ENCODE peak calls at places on chromosomes 4 and X, in five cellular contexts. Z, P, I, T and S are unnamed samples.

GRCh38 chr4:143355540-143356217 is 19.0 kb downstream of the GAB1 start:
- DNase-seq in Z (no peak), P (no peak), I (no peak), T (peak), S (no peak)

GRCh38 chrX:134803551-134804183 is 145.4 kb upstream of the PLAC1 start:
- DNase-seq in Z (no peak), P (no peak), I (no peak), T (no peak), S (no peak)

GRCh38 chrX:38041237-38041636 is 34.9 kb downstream of the SYTL5 start:
- DNase-seq in Z (no peak), P (no peak), I (no peak), T (no peak), S (no peak)

GRCh38 chr4:47718691-47719090 is 119.2 kb downstream of the CORIN start:
- DNase-seq in Z (no peak), P (no peak), I (no peak), T (peak), S (no peak)

GRCh38 chr4:149164282-149164681 is 651.4 kb downstream of the IQCM start:
- DNase-seq in Z (no peak), P (no peak), I (peak), T (peak), S (no peak)

GRCh38 chr4:72319596-72319995 is 249.4 kb downstream of the ADAMTS3 start:
- DNase-seq in Z (no peak), P (no peak), I (no peak), T (peak), S (no peak)

GRCh38 chr4:182297659-182298058 is 54.5 kb downstream of the TENM3 start:
- DNase-seq in Z (no peak), P (no peak), I (no peak), T (no peak), S (no peak)

GRCh38 chrX:3393581-3394111 is 47.2 kb upstream of the MXRA5 start:
- DNase-seq in Z (no peak), P (no peak), I (peak), T (no peak), S (no peak)

GRCh38 chr4:17490575-17491059 is 21.3 kb downstream of the QDPR start:
- DNase-seq in Z (no peak), P (no peak), I (no peak), T (no peak), S (no peak)

GRCh38 chr4:29578329-29578728 is 1141.8 kb upstream of the PCDH7 start:
- DNase-seq in Z (no peak), P (no peak), I (no peak), T (no peak), S (no peak)

GRCh38 chr4:145380123-145380522 is 101.5 kb upstream of the SMAD1 start:
- DNase-seq in Z (no peak), P (no peak), I (no peak), T (no peak), S (no peak)

GRCh38 chrX:57137481-57137880 is 284 bp upstream of the SPIN2A start:
- DNase-seq in Z (no peak), P (no peak), I (no peak), T (peak), S (no peak)

GRCh38 chr4:6087669-6088068 is 69.4 kb upstream of the C4orf50 start:
- DNase-seq in Z (no peak), P (no peak), I (peak), T (peak), S (peak)

GRCh38 chr4:6549445-6549844 is 25.5 kb upstream of the MAN2B2 start:
- DNase-seq in Z (no peak), P (no peak), I (peak), T (no peak), S (peak)

GRCh38 chr4:111943796-111944203 is 201.5 kb upstream of the FAM241A start:
- DNase-seq in Z (peak), P (peak), I (peak), T (peak), S (peak)

GRCh38 chr4:1655676-1656075 is 28.4 kb downstream of the FAM53A start:
- DNase-seq in Z (no peak), P (no peak), I (no peak), T (no peak), S (no peak)

GRCh38 chr4:89129080-89129640 is 17.8 kb downstream of the TIGD2 start:
- DNase-seq in Z (no peak), P (no peak), I (no peak), T (peak), S (no peak)

GRCh38 chrX:37803057-37803456 is 23.2 kb downstream of the CYBB start:
- DNase-seq in Z (no peak), P (no peak), I (no peak), T (no peak), S (no peak)

GRCh38 chrX:11759172-11759460 is 1.1 kb downstream of the MSL3 start:
- DNase-seq in Z (no peak), P (no peak), I (no peak), T (no peak), S (no peak)

GRCh38 chr4:81984746-81985145 is 389.0 kb downstream of the HNRNPD start:
- DNase-seq in Z (no peak), P (no peak), I (no peak), T (no peak), S (no peak)

GRCh38 chrX:10773318-10773717 is 152.9 kb upstream of the MID1 start:
- DNase-seq in Z (no peak), P (no peak), I (no peak), T (no peak), S (no peak)

GRCh38 chr4:86387013-86387412 is 27.2 kb upstream of the MAPK10 start:
- DNase-seq in Z (no peak), P (no peak), I (no peak), T (no peak), S (no peak)

GRCh38 chr4:113300384-113301011 is 251.0 kb downstream of the ANK2 start:
- DNase-seq in Z (no peak), P (no peak), I (no peak), T (peak), S (no peak)

GRCh38 chr4:61200991-61201526 is 933 bp downstream of the ADGRL3 start:
- DNase-seq in Z (no peak), P (no peak), I (peak), T (peak), S (peak)

GRCh38 chr4:35934370-35934981 is 309.8 kb downstream of the ARAP2 start:
- DNase-seq in Z (no peak), P (no peak), I (no peak), T (peak), S (no peak)

GRCh38 chr4:16448240-16448639 is 222.0 kb upstream of the TAPT1 start:
- DNase-seq in Z (no peak), P (no peak), I (no peak), T (no peak), S (no peak)

GRCh38 chr4:16449381-16449780 is 223.1 kb upstream of the TAPT1 start:
- DNase-seq in Z (no peak), P (no peak), I (no peak), T (no peak), S (no peak)

GRCh38 chr4:16450031-16450430 is 223.8 kb upstream of the TAPT1 start:
- DNase-seq in Z (no peak), P (no peak), I (no peak), T (no peak), S (no peak)

DNA sequence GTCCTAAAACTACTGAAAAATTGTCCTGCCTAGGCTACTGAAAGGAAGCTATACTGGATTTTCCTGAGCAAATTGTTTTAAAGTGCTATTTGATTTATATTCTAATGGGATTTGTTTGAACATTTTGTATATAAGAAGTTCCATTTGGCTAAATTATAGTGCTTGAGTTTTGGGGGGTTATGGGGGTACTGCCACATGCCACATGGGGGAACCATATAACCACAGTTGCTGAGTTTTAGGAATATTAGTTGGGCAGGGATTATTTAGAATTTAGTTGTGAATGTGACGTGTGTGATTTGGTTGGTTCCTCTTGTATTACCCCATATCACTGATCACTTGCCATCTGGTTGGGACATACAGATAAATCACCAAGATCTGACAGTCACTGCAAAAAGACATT is 224.5 kb upstream of the TAPT1 start:
- DNase-seq in Z (no peak), P (no peak), I (no peak), T (peak), S (no peak)
- TF ChIP-seq CTCF in Z (no peak), P (no peak), I (peak), T (peak), S (peak)

GRCh38 chr4:153082322-153083301 is 121.6 kb upstream of the TRIM2 start:
- DNase-seq in Z (no peak), P (no peak), I (no peak), T (no peak), S (no peak)

GRCh38 chr4:153087671-153088194 is 116.5 kb upstream of the TRIM2 start:
- DNase-seq in Z (no peak), P (no peak), I (no peak), T (no peak), S (no peak)

GRCh38 chr4:153084249-153084648 is 120.0 kb upstream of the TRIM2 start:
- DNase-seq in Z (no peak), P (no peak), I (no peak), T (no peak), S (no peak)

GRCh38 chr4:153083447-153083921 is 120.8 kb upstream of the TRIM2 start:
- DNase-seq in Z (peak), P (peak), I (peak), T (peak), S (peak)

DNA sequence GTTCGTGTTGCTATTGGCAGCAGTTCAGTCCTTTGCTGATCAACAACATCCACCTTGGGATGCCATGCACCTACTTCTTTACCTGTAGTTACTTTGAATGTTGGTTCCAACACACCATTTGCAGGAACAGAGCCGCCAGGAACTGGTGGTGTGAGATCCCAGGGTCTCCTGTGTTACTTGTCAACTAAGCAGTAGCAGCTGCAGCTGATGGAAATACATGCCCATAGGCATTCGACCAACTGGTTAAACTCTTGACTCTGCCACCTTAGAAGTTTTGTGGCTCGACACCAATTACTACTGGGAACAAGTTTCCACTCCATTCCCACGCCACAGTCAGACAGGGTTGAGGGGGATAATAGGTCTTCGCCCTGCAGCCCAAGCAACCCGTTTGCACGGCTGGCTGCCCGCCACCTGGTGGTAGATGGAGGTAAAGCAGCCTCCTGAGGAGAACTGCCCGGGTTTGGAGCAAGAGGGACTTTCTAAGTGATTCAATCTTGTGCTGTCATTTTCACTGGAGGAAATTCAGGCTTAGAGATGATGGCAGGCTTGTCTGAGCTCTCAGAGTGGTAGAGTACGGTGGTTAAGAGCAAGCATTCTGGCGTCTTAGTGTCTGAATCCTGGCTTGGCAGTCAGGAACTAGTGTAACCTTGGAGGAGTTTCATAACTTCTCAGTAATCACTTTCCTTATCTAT is 119.2 kb upstream of the TRIM2 start:
- DNase-seq in Z (peak), P (peak), I (peak), T (peak), S (peak)
- H3K4me3 ChIP-seq in Z (no peak), P (no peak), I (no peak), T (no peak), S (no peak)

GRCh38 chr4:170978990-170979389 is 834.2 kb upstream of the GALNTL6 start:
- DNase-seq in Z (no peak), P (no peak), I (peak), T (no peak), S (no peak)
- TF ChIP-seq CTCF in Z (no peak), P (no peak), I (peak), T (no peak), S (no peak)

GRCh38 chr4:54110019-54110416 is 10.1 kb downstream of the GSX2 start:
- DNase-seq in Z (no peak), P (no peak), I (no peak), T (no peak), S (no peak)
- H3K4me3 ChIP-seq in Z (no peak), P (no peak), I (no peak), T (no peak), S (no peak)

GRCh38 chr4:96152824-96153223 is 312.9 kb downstream of the PDHA2 start:
- DNase-seq in Z (no peak), P (no peak), I (no peak), T (no peak), S (no peak)
- TF ChIP-seq CTCF in Z (no peak), P (no peak), I (no peak), T (no peak), S (no peak)